ENCODE peak calls at places on chromosomes 7 and 10, in seven cellular contexts. One of them, this sample, is unnamed.

GRCh38 chr7:55111007-55111406 is 92.2 kb downstream of the EGFR start:
- DNase-seq in astrocyte: peak
- DNase-seq in NCI-H2081 treated with DMSO at 0.1 percent for 48 hours: no peak
- DNase-seq in kidney: no peak
- DNase-seq in AG08395: peak
- DNase-seq in heart left ventricle: no peak
- DNase-seq in aorta: no peak
- DNase-seq in this sample: no peak

GRCh38 chr10:103746598-103746997 is 108.8 kb downstream of the SH3PXD2A start:
- DNase-seq in astrocyte: no peak
- DNase-seq in NCI-H2081 treated with DMSO at 0.1 percent for 48 hours: no peak
- DNase-seq in kidney: no peak
- DNase-seq in AG08395: no peak
- DNase-seq in heart left ventricle: no peak
- DNase-seq in aorta: no peak
- DNase-seq in this sample: no peak

GRCh38 chr10:1573334-1573969 is 163.9 kb downstream of the ADARB2 start:
- DNase-seq in astrocyte: no peak
- DNase-seq in NCI-H2081 treated with DMSO at 0.1 percent for 48 hours: no peak
- DNase-seq in kidney: peak
- DNase-seq in AG08395: no peak
- DNase-seq in heart left ventricle: no peak
- DNase-seq in aorta: peak
- DNase-seq in this sample: no peak

GRCh38 chr10:44310762-44311562 is 73.9 kb downstream of the CXCL12 start:
- DNase-seq in astrocyte: peak
- DNase-seq in NCI-H2081 treated with DMSO at 0.1 percent for 48 hours: no peak
- DNase-seq in kidney: peak
- DNase-seq in AG08395: peak
- DNase-seq in heart left ventricle: peak
- DNase-seq in aorta: peak
- DNase-seq in this sample: peak

GRCh38 chr7:102181517-102181916 is 105.2 kb upstream of the SH2B2 start:
- DNase-seq in astrocyte: no peak
- DNase-seq in NCI-H2081 treated with DMSO at 0.1 percent for 48 hours: no peak
- DNase-seq in kidney: no peak
- DNase-seq in AG08395: no peak
- DNase-seq in heart left ventricle: no peak
- DNase-seq in aorta: no peak
- DNase-seq in this sample: no peak

GRCh38 chr10:2972216-2972615 is 95.1 kb upstream of the PFKP start:
- DNase-seq in astrocyte: no peak
- DNase-seq in NCI-H2081 treated with DMSO at 0.1 percent for 48 hours: no peak
- DNase-seq in kidney: no peak
- DNase-seq in AG08395: no peak
- DNase-seq in heart left ventricle: no peak
- DNase-seq in aorta: no peak
- DNase-seq in this sample: no peak

GRCh38 chr7:74479066-74479781 is 25.5 kb downstream of the GTF2IRD1 start:
- DNase-seq in astrocyte: peak
- DNase-seq in NCI-H2081 treated with DMSO at 0.1 percent for 48 hours: peak
- DNase-seq in kidney: peak
- DNase-seq in AG08395: no peak
- DNase-seq in heart left ventricle: no peak
- DNase-seq in aorta: peak
- DNase-seq in this sample: peak

GRCh38 chr10:36534471-36535002 is 590.9 kb upstream of the ANKRD30A start:
- DNase-seq in astrocyte: peak
- DNase-seq in NCI-H2081 treated with DMSO at 0.1 percent for 48 hours: no peak
- DNase-seq in kidney: no peak
- DNase-seq in AG08395: peak
- DNase-seq in heart left ventricle: no peak
- DNase-seq in aorta: no peak
- DNase-seq in this sample: peak

GRCh38 chr7:32051128-32051527 is 19.1 kb downstream of the PDE1C start:
- DNase-seq in astrocyte: no peak
- DNase-seq in NCI-H2081 treated with DMSO at 0.1 percent for 48 hours: no peak
- DNase-seq in kidney: no peak
- DNase-seq in AG08395: no peak
- DNase-seq in heart left ventricle: no peak
- DNase-seq in aorta: no peak
- DNase-seq in this sample: no peak

GRCh38 chr7:82506702-82507101 is 63.1 kb upstream of the CACNA2D1 start:
- DNase-seq in astrocyte: peak
- DNase-seq in NCI-H2081 treated with DMSO at 0.1 percent for 48 hours: no peak
- DNase-seq in kidney: no peak
- DNase-seq in AG08395: peak
- DNase-seq in heart left ventricle: peak
- DNase-seq in aorta: peak
- DNase-seq in this sample: peak

GRCh38 chr7:107815254-107815882 is 12.3 kb upstream of the SLC26A3 start:
- DNase-seq in astrocyte: no peak
- DNase-seq in NCI-H2081 treated with DMSO at 0.1 percent for 48 hours: no peak
- DNase-seq in kidney: no peak
- DNase-seq in AG08395: no peak
- DNase-seq in heart left ventricle: no peak
- DNase-seq in aorta: no peak
- DNase-seq in this sample: no peak

GRCh38 chr7:157302314-157302711 is 34.5 kb upstream of the DNAJB6 start:
- DNase-seq in astrocyte: peak
- DNase-seq in NCI-H2081 treated with DMSO at 0.1 percent for 48 hours: no peak
- DNase-seq in kidney: peak
- DNase-seq in AG08395: peak
- DNase-seq in heart left ventricle: peak
- DNase-seq in aorta: peak
- DNase-seq in this sample: peak

GRCh38 chr10:113849946-113850345 is 3.9 kb downstream of the DCLRE1A start:
- DNase-seq in astrocyte: no peak
- DNase-seq in NCI-H2081 treated with DMSO at 0.1 percent for 48 hours: no peak
- DNase-seq in kidney: no peak
- DNase-seq in AG08395: no peak
- DNase-seq in heart left ventricle: no peak
- DNase-seq in aorta: no peak
- DNase-seq in this sample: no peak

GRCh38 chr7:156999611-157000046 is 10.8 kb downstream of the MNX1 start:
- DNase-seq in astrocyte: no peak
- DNase-seq in NCI-H2081 treated with DMSO at 0.1 percent for 48 hours: no peak
- DNase-seq in kidney: no peak
- DNase-seq in AG08395: no peak
- DNase-seq in heart left ventricle: no peak
- DNase-seq in aorta: peak
- DNase-seq in this sample: peak

GRCh38 chr7:123283373-123283772 is 83.6 kb upstream of the SLC13A1 start:
- DNase-seq in astrocyte: no peak
- DNase-seq in NCI-H2081 treated with DMSO at 0.1 percent for 48 hours: no peak
- DNase-seq in kidney: no peak
- DNase-seq in AG08395: no peak
- DNase-seq in heart left ventricle: no peak
- DNase-seq in aorta: no peak
- DNase-seq in this sample: no peak

GRCh38 chr7:100942038-100942774 is 7.1 kb upstream of the MUC3A start:
- DNase-seq in astrocyte: no peak
- DNase-seq in NCI-H2081 treated with DMSO at 0.1 percent for 48 hours: no peak
- DNase-seq in kidney: no peak
- DNase-seq in AG08395: no peak
- DNase-seq in heart left ventricle: no peak
- DNase-seq in aorta: no peak
- DNase-seq in this sample: no peak

GRCh38 chr10:43965033-43965917 is 316.6 kb upstream of the ZNF32 start:
- DNase-seq in astrocyte: peak
- DNase-seq in NCI-H2081 treated with DMSO at 0.1 percent for 48 hours: no peak
- DNase-seq in kidney: no peak
- DNase-seq in AG08395: peak
- DNase-seq in heart left ventricle: peak
- DNase-seq in aorta: peak
- DNase-seq in this sample: peak